ENCODE peak calls at places on chromosomes 12 and 14, in eight cellular contexts. J is lower lobe of right lung, E is AG09309, K is fibroblast of the aortic adventitia, P is WERI-Rb-1, Z is K562, W is choroid plexus epithelial cell, M is uterus. Q is an unnamed sample.

GRCh38 chr12:119241049-119241448 is 62.3 kb downstream of the HSPB8 start:
- DNase-seq in M (no peak), Z (no peak), E (no peak), W (no peak), J (no peak), P (no peak), K (no peak), Q (no peak)

GRCh38 chr14:77605392-77605978 is 11.0 kb downstream of the SPTLC2 start:
- DNase-seq in P (no peak), Z (no peak), W (no peak), M (no peak), J (no peak), E (no peak), K (no peak), Q (no peak)

GRCh38 chr14:67879026-67879425 is 59.4 kb downstream of the RAD51B start:
- DNase-seq in J (no peak), Z (no peak), M (no peak), W (no peak), K (no peak), E (no peak), P (no peak), Q (no peak)

GRCh38 chr12:69570000-69570516 is 15.2 kb upstream of the CCT2 start:
- DNase-seq in Z (no peak), M (no peak), J (no peak), P (no peak), W (peak; percentile 88), E (no peak), K (no peak), Q (no peak)

GRCh38 chr14:104678901-104679705 is 10.3 kb upstream of the INF2 start:
- DNase-seq in E (no peak), K (no peak), P (no peak), W (no peak), J (peak; percentile 44), Z (no peak), M (peak; percentile 26), Q (no peak)

GRCh38 chr12:57874166-57875108 is 27.9 kb upstream of the CTDSP2 start:
- DNase-seq in J (no peak), E (no peak), W (no peak), Z (no peak), P (no peak), M (no peak), K (no peak), Q (no peak)

GRCh38 chr12:113169697-113170096 is 15.6 kb downstream of the DDX54 start:
- DNase-seq in Z (no peak), M (no peak), J (no peak), E (no peak), P (no peak), W (no peak), K (no peak), Q (no peak)

GRCh38 chr12:114614040-114614439 is 69.9 kb downstream of the TBX3 start:
- DNase-seq in M (no peak), J (no peak), W (no peak), K (no peak), Z (no peak), P (no peak), E (no peak), Q (no peak)

GRCh38 chr12:113157218-113157859 is 7.8 kb downstream of the CFAP73 start:
- DNase-seq in J (no peak), K (no peak), M (no peak), E (no peak), Z (no peak), W (no peak), P (no peak), Q (no peak)

GRCh38 chr12:88339254-88339949 is 197.3 kb downstream of the TMTC3 start:
- DNase-seq in W (peak; percentile 74), Z (no peak), P (no peak), J (no peak), E (no peak), M (no peak), K (peak; percentile 43), Q (no peak)

GRCh38 chr12:127926004-127926403 is 341.0 kb upstream of the TMEM132C start:
- DNase-seq in J (no peak), W (peak; percentile 41), M (no peak), E (no peak), P (peak; percentile 33), K (peak; percentile 72), Z (no peak), Q (no peak)

GRCh38 chr12:20830456-20830855 is 20.0 kb downstream of the SLCO1B3 start:
- DNase-seq in P (no peak), M (no peak), K (no peak), W (no peak), E (no peak), Z (no peak), J (no peak), Q (no peak)

GRCh38 chr12:111673503-111673902 is 12.3 kb downstream of the BRAP start:
- DNase-seq in Z (peak; percentile 54), M (no peak), J (no peak), W (peak; percentile 71), E (no peak), P (no peak), K (peak; percentile 58), Q (no peak)

GRCh38 chr12:49369723-49370145 is 2.5 kb downstream of the SPATS2 start:
- DNase-seq in E (no peak), P (peak; percentile 18), W (peak; percentile 72), K (peak; percentile 74), M (no peak), J (no peak), Z (peak; percentile 48), Q (no peak)

GRCh38 chr12:55718650-55719275 is 1.4 kb upstream of the RDH5 start:
- DNase-seq in E (no peak), M (no peak), K (no peak), W (no peak), Z (no peak), P (no peak), J (no peak), Q (no peak)

GRCh38 chr12:70691018-70691672 is 53.9 kb upstream of the PTPRB start:
- DNase-seq in K (peak; percentile 28), W (peak; percentile 82), Z (no peak), P (no peak), J (no peak), E (peak; percentile 14), M (no peak), Q (no peak)

GRCh38 chr12:122064034-122064777 is 14.3 kb upstream of the MLXIP start:
- DNase-seq in K (peak; percentile 99), Z (peak; percentile 96), M (peak; percentile 97), J (peak; percentile 84), P (peak; percentile 88), E (peak; percentile 88), W (peak; percentile 99), Q (peak; percentile 88)

GRCh38 chr12:126355346-126355745 is 1290.1 kb downstream of the AACS start:
- DNase-seq in E (no peak), M (no peak), P (no peak), K (no peak), J (no peak), Z (no peak), W (no peak), Q (no peak)

GRCh38 chr14:96047101-96047500 is 7.9 kb downstream of the C14orf132 start:
- DNase-seq in P (no peak), J (no peak), M (no peak), E (no peak), K (no peak), Z (no peak), W (no peak), Q (no peak)

GRCh38 chr12:119809023-119809422 is 68.1 kb downstream of the CIT start:
- DNase-seq in Z (no peak), J (no peak), P (no peak), W (no peak), M (no peak), E (no peak), K (no peak), Q (no peak)

GRCh38 chr12:112170376-112170775 is 45.0 kb downstream of the TRAFD1 start:
- DNase-seq in J (no peak), Z (peak; percentile 84), W (peak; percentile 26), E (no peak), M (no peak), P (peak; percentile 42), K (peak; percentile 22), Q (no peak)

GRCh38 chr14:22614240-22614799 is 16.2 kb downstream of the ABHD4 start:
- DNase-seq in M (no peak), J (no peak), K (peak; percentile 94), P (no peak), E (peak; percentile 99), W (peak; percentile 98), Z (no peak), Q (no peak)

GRCh38 chr14:105173901-105174894 is 5.6 kb upstream of the JAG2 start:
- DNase-seq in P (no peak), E (no peak), M (no peak), Z (no peak), J (no peak), K (no peak), W (no peak), Q (no peak)

GRCh38 chr14:20435454-20436362 is at the start of gene KLHL33:
- DNase-seq in E (no peak), P (no peak), K (no peak), Z (no peak), M (no peak), W (peak; percentile 17), J (no peak), Q (no peak)
- H3K4me3 ChIP-seq in E (no peak within 1 kb of the TSS), P (no peak within 1 kb of the TSS), K (no peak within 1 kb of the TSS), Z (no peak within 1 kb of the TSS), M (peak within 1 kb of the TSS; percentile 28), W (peak within 1 kb of the TSS; percentile 50), J (peak within 1 kb of the TSS; percentile 29), Q (peak within 1 kb of the TSS; percentile 17)

GRCh38 chr14:91264151-91265150 is 19.9 kb upstream of the GPR68 start:
- DNase-seq in J (peak; percentile 60), M (no peak), Z (peak; percentile 63), E (no peak), K (no peak), P (no peak), W (no peak), Q (peak; percentile 90)
- H3K4me3 ChIP-seq in J (peak overlapping the region; percentile 57), M (peak overlapping the region; percentile 21), Z (peak overlapping the region; percentile 61), E (peak overlapping the region; percentile 37), K (peak overlapping the region; percentile 49), P (no peak overlapping the region), W (no peak overlapping the region), Q (peak overlapping the region; percentile 33)

GRCh38 chr14:37590810-37591139 is 4.3 kb downstream of the FOXA1 start:
- DNase-seq in J (no peak), K (no peak), E (no peak), M (no peak), W (no peak), Z (no peak), P (no peak), Q (no peak)
- H3K4me3 ChIP-seq in J (peak overlapping the region; percentile 60), K (no peak overlapping the region), E (no peak overlapping the region), M (no peak overlapping the region), W (no peak overlapping the region), Z (no peak overlapping the region), P (no peak overlapping the region), Q (peak overlapping the region; percentile 43)

DNA sequence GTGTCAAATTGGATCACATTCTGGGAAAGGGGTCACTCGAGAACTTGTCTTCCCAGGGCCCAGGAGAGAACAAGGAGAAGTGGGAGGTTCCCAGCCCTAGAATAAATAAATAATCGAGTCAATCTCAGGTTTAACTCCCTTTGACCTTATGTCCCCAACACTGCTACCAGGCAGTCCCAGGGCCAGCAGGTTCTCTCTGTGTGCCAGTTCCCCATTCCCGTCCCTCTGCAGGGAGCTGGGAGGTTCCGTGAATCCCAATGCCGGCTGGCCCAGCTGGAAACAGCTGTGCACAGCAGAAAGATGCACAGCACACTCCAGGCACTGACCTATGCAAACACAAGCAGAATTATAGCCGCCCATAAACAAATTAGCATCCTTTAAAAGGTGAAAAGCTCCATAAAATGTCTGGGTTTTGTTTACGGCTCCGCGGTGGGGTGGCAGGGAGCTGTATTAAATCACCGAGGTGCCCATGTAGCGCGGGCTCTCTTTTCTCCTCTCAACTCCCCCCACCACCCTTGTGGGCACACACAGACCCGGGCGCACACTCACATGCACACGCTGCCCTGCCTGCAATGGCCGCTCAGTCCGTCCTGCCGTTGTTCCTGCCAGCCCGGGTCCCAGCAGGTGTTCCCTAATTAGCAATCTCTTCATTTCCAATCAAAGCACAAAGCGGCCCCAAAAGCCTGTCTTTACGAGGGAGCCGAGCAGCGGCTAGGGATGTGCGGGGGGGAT is 46.6 kb upstream of the ESRRB start:
- DNase-seq in P (peak; percentile 20), K (no peak), Z (no peak), E (no peak), W (no peak), J (no peak), M (no peak), Q (no peak)
- H3K4me3 ChIP-seq in P (no peak overlapping the region), K (no peak overlapping the region), Z (no peak overlapping the region), E (no peak overlapping the region), W (no peak overlapping the region), J (no peak overlapping the region), M (no peak overlapping the region), Q (no peak overlapping the region)

Q was measured in left lung.